ENCODE peak calls at places on chromosome 14, in ten cellular contexts. R, Q, L, Y, I, M, H, G, Z and A are unnamed samples.

GRCh38 chr14:99158646-99159165 is 113.3 kb downstream of the BCL11B start:
- DNase-seq in R (no peak), Q (no peak), L (no peak), Y (no peak), I (no peak), M (no peak), H (peak), G (no peak), Z (no peak), A (no peak)

GRCh38 chr14:90608925-90609324 is 207.3 kb downstream of the TTC7B start:
- DNase-seq in R (no peak), Q (no peak), L (no peak), Y (no peak), I (no peak), M (no peak), H (no peak), G (no peak), Z (no peak), A (peak)

GRCh38 chr14:72657214-72657921 is 236.5 kb downstream of the DPF3 start:
- DNase-seq in R (no peak), Q (no peak), L (no peak), Y (no peak), I (no peak), M (no peak), H (no peak), G (no peak), Z (no peak), A (no peak)

GRCh38 chr14:74574706-74575105 is 37.3 kb downstream of the LTBP2 start:
- DNase-seq in R (no peak), Q (no peak), L (no peak), Y (no peak), I (no peak), M (no peak), H (no peak), G (no peak), Z (no peak), A (peak)

GRCh38 chr14:79451601-79452000 is 759.7 kb downstream of the DIO2 start:
- DNase-seq in R (no peak), Q (no peak), L (no peak), Y (no peak), I (no peak), M (no peak), H (no peak), G (no peak), Z (no peak), A (no peak)

GRCh38 chr14:38409081-38409705 is 153.3 kb upstream of the CLEC14A start:
- DNase-seq in R (no peak), Q (no peak), L (no peak), Y (no peak), I (no peak), M (no peak), H (no peak), G (no peak), Z (no peak), A (no peak)

GRCh38 chr14:69500736-69501135 is 16.2 kb downstream of the PLEKHD1 start:
- DNase-seq in R (no peak), Q (no peak), L (no peak), Y (no peak), I (no peak), M (peak), H (no peak), G (no peak), Z (no peak), A (no peak)

GRCh38 chr14:89958966-89959365 is 3.2 kb downstream of the TDP1 start:
- DNase-seq in R (no peak), Q (no peak), L (no peak), Y (no peak), I (no peak), M (no peak), H (no peak), G (peak), Z (no peak), A (no peak)

GRCh38 chr14:105205718-105206208 is 24.7 kb upstream of the NUDT14 start:
- DNase-seq in R (no peak), Q (no peak), L (no peak), Y (no peak), I (no peak), M (no peak), H (no peak), G (no peak), Z (no peak), A (no peak)

GRCh38 chr14:68511727-68512047 is 281.2 kb downstream of the ZFP36L1 start:
- DNase-seq in R (no peak), Q (no peak), L (no peak), Y (no peak), I (no peak), M (no peak), H (no peak), G (no peak), Z (no peak), A (no peak)

GRCh38 chr14:22753586-22753985 is 12.9 kb upstream of the OXA1L start:
- DNase-seq in R (no peak), Q (no peak), L (no peak), Y (no peak), I (peak), M (no peak), H (no peak), G (no peak), Z (no peak), A (no peak)

GRCh38 chr14:91511014-91511466 is 930 bp upstream of the PPP4R3A start:
- DNase-seq in R (no peak), Q (peak), L (peak), Y (no peak), I (peak), M (peak), H (no peak), G (no peak), Z (no peak), A (peak)

GRCh38 chr14:92846162-92846897 is 52.2 kb downstream of the GOLGA5 start:
- DNase-seq in R (no peak), Q (no peak), L (peak), Y (peak), I (no peak), M (no peak), H (no peak), G (peak), Z (peak), A (peak)

GRCh38 chr14:33972522-33973162 is 21.8 kb upstream of the EGLN3 start:
- DNase-seq in R (no peak), Q (no peak), L (no peak), Y (no peak), I (no peak), M (no peak), H (no peak), G (no peak), Z (peak), A (no peak)

GRCh38 chr14:44316647-44317432 is 190.2 kb downstream of the FSCB start:
- DNase-seq in R (no peak), Q (peak), L (peak), Y (peak), I (peak), M (no peak), H (no peak), G (peak), Z (no peak), A (peak)

GRCh38 chr14:60653388-60653690 is 4.1 kb upstream of the SIX1 start:
- DNase-seq in R (peak), Q (no peak), L (no peak), Y (no peak), I (no peak), M (peak), H (peak), G (no peak), Z (no peak), A (no peak)

GRCh38 chr14:93832665-93833064 is 44.4 kb upstream of the PRIMA1 start:
- DNase-seq in R (no peak), Q (no peak), L (no peak), Y (no peak), I (no peak), M (peak), H (no peak), G (no peak), Z (no peak), A (no peak)

GRCh38 chr14:70707138-70708038 is 65.7 kb downstream of the TTC9 start:
- DNase-seq in R (peak), Q (no peak), L (peak), Y (no peak), I (peak), M (no peak), H (no peak), G (no peak), Z (peak), A (peak)

GRCh38 chr14:53613404-53614253 is 343.0 kb downstream of the BMP4 start:
- DNase-seq in R (no peak), Q (peak), L (peak), Y (no peak), I (peak), M (no peak), H (no peak), G (peak), Z (peak), A (no peak)

GRCh38 chr14:60695327-60695726 is 28.8 kb downstream of the SIX4 start:
- DNase-seq in R (no peak), Q (no peak), L (no peak), Y (no peak), I (no peak), M (no peak), H (no peak), G (no peak), Z (no peak), A (no peak)

GRCh38 chr14:80621701-80622100 is 319.8 kb downstream of the CEP128 start:
- DNase-seq in R (no peak), Q (no peak), L (peak), Y (no peak), I (peak), M (no peak), H (no peak), G (peak), Z (no peak), A (no peak)

GRCh38 chr14:93214598-93214997 is 7.5 kb downstream of the UBR7 start:
- DNase-seq in R (no peak), Q (no peak), L (no peak), Y (no peak), I (no peak), M (no peak), H (no peak), G (no peak), Z (no peak), A (no peak)

GRCh38 chr14:77098470-77099353 is 654 bp downstream of the CIPC start:
- DNase-seq in R (no peak), Q (peak), L (no peak), Y (peak), I (no peak), M (peak), H (no peak), G (peak), Z (no peak), A (peak)

GRCh38 chr14:96100171-96101064 is 61.3 kb downstream of the C14orf132 start:
- DNase-seq in R (peak), Q (peak), L (peak), Y (peak), I (peak), M (peak), H (peak), G (peak), Z (peak), A (peak)

GRCh38 chr14:104435147-104436046 is 144.2 kb upstream of the C14orf180 start:
- DNase-seq in R (peak), Q (no peak), L (no peak), Y (peak), I (no peak), M (no peak), H (no peak), G (no peak), Z (no peak), A (no peak)

GRCh38 chr14:74596747-74597456 is 15.1 kb downstream of the LTBP2 start:
- DNase-seq in R (no peak), Q (no peak), L (no peak), Y (no peak), I (no peak), M (no peak), H (no peak), G (no peak), Z (no peak), A (no peak)

GRCh38 chr14:104724407-104724980 is 465 bp downstream of the ADSS1 start:
- DNase-seq in R (no peak), Q (peak), L (no peak), Y (peak), I (no peak), M (peak), H (no peak), G (peak), Z (no peak), A (no peak)

GRCh38 chr14:106141242-106142220 is 615.1 kb downstream of the TMEM121 start:
- DNase-seq in R (no peak), Q (no peak), L (no peak), Y (peak), I (no peak), M (peak), H (no peak), G (no peak), Z (no peak), A (peak)

GRCh38 chr14:77804592-77804991 is 4.7 kb downstream of the ADCK1 start:
- DNase-seq in R (peak), Q (peak), L (no peak), Y (peak), I (peak), M (no peak), H (peak), G (peak), Z (no peak), A (peak)

GRCh38 chr14:82009076-82009475 is 475.4 kb upstream of the SEL1L start:
- DNase-seq in R (no peak), Q (no peak), L (no peak), Y (no peak), I (no peak), M (peak), H (no peak), G (no peak), Z (no peak), A (peak)

GRCh38 chr14:22510527-22511110 is 78.4 kb downstream of the DAD1 start:
- DNase-seq in R (no peak), Q (no peak), L (no peak), Y (no peak), I (no peak), M (no peak), H (no peak), G (peak), Z (no peak), A (no peak)

GRCh38 chr14:96084796-96085195 is 45.6 kb downstream of the C14orf132 start:
- DNase-seq in R (no peak), Q (no peak), L (no peak), Y (no peak), I (no peak), M (peak), H (no peak), G (no peak), Z (no peak), A (no peak)

GRCh38 chr14:50801706-50802105 is 29.3 kb downstream of the NIN start:
- DNase-seq in R (no peak), Q (no peak), L (no peak), Y (no peak), I (no peak), M (no peak), H (no peak), G (peak), Z (no peak), A (no peak)

GRCh38 chr14:50805396-50805795 is 25.6 kb downstream of the NIN start:
- DNase-seq in R (no peak), Q (no peak), L (no peak), Y (no peak), I (no peak), M (no peak), H (no peak), G (no peak), Z (no peak), A (no peak)

GRCh38 chr14:50808053-50808452 is 22.9 kb downstream of the NIN start:
- DNase-seq in R (peak), Q (no peak), L (no peak), Y (no peak), I (no peak), M (no peak), H (no peak), G (no peak), Z (no peak), A (no peak)

GRCh38 chr14:50806241-50806933 is 24.6 kb downstream of the NIN start:
- DNase-seq in R (no peak), Q (no peak), L (no peak), Y (no peak), I (no peak), M (no peak), H (no peak), G (no peak), Z (no peak), A (no peak)

DNA sequence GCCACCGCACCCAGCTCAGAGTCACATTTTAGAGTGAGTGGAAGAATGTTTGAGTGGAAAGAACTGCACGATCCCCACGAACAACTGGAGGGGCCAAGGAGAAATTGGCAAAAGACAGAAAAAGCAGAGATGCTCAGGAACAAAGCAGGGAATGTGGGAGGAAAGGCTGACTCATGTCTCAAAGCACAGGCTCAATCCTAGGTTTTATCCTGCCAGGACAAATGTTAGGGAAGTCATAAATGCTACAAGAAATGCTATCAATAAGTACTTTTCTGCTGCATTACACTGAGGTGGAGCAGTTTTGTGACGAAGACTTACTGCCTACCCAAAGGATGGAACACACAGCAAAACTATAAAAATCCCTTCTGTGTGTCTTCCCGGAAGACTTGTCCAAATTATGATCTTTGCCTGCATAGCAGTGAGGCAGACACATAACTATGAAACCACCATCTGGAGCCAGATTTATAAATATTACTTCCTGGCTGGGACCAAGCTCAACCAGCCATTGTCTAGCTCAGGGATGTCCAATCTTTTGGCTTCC is 26.7 kb downstream of the NIN start:
- DNase-seq in R (no peak), Q (no peak), L (no peak), Y (no peak), I (no peak), M (no peak), H (no peak), G (peak), Z (no peak), A (no peak)
- TF ChIP-seq MAX in R (no peak), Q (no peak), L (no peak), Y (no peak), I (no peak), M (no peak), H (no peak), G (no peak), Z (no peak), A (no peak)

GRCh38 chr14:64879635-64880381 is at the start of gene SPTB:
- DNase-seq in R (peak), Q (peak), L (no peak), Y (peak), I (no peak), M (peak), H (peak), G (no peak), Z (no peak), A (peak)
- TF ChIP-seq MAX in R (no peak), Q (no peak), L (no peak), Y (no peak), I (no peak), M (no peak), H (no peak), G (no peak), Z (no peak), A (no peak)

DNA sequence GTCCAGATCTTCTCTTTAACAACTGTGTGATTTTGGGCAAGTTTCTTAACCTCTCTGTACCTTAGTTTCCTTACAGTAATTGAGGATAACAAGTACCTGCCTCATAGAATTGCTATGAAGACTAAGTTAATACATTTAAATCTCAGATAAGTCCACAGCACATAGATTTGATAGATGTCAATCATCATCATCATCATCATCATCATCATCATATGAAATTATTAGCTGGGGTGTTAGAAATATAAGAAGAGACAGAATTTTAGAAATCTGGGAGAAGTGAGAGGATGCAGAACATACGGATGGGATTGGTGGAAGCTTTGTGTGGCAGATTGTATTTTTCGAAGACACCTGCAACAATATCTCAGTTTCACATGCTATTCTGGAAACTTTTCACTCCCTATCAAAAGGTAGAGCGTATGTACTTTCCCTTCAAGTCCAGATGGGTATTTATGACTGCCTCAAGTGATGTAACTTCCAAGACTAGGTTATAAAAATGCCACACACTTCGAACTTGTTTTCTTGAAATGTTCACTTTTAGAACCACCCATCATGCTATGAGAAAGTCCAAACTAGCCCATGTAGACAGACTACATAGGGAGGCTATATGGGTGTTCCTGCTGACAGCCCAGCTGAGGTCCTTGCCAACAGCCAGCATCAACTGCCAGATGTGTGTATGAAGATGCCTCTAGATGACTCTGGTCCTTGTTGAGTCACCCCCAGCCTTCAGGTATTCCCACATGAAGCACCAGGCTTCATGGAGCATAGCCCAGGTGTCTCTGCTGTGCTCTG is 20.6 kb upstream of the SDR39U1 start:
- DNase-seq in R (no peak), Q (no peak), L (no peak), Y (no peak), I (no peak), M (no peak), H (no peak), G (no peak), Z (peak), A (no peak)
- TF ChIP-seq MAX in R (no peak), Q (no peak), L (no peak), Y (no peak), I (no peak), M (no peak), H (no peak), G (no peak), Z (no peak), A (no peak)

GRCh38 chr14:102392506-102392905 is 29.8 kb downstream of the TECPR2 start:
- DNase-seq in R (no peak), Q (no peak), L (no peak), Y (no peak), I (no peak), M (no peak), H (no peak), G (no peak), Z (no peak), A (no peak)

GRCh38 chr14:102389261-102389660 is 26.5 kb downstream of the TECPR2 start:
- DNase-seq in R (no peak), Q (no peak), L (no peak), Y (no peak), I (no peak), M (no peak), H (no peak), G (no peak), Z (no peak), A (peak)

GRCh38 chr14:102390064-102390463 is 27.3 kb downstream of the TECPR2 start:
- DNase-seq in R (no peak), Q (no peak), L (no peak), Y (no peak), I (peak), M (no peak), H (no peak), G (peak), Z (no peak), A (no peak)

GRCh38 chr14:102394717-102395378 is 32.1 kb downstream of the TECPR2 start:
- DNase-seq in R (no peak), Q (no peak), L (no peak), Y (no peak), I (no peak), M (no peak), H (no peak), G (no peak), Z (no peak), A (peak)

GRCh38 chr14:102390486-102390885 is 27.7 kb downstream of the TECPR2 start:
- DNase-seq in R (no peak), Q (no peak), L (no peak), Y (no peak), I (no peak), M (no peak), H (no peak), G (no peak), Z (no peak), A (peak)
- TF ChIP-seq MAX in R (no peak), Q (no peak), L (no peak), Y (no peak), I (no peak), M (no peak), H (no peak), G (no peak), Z (no peak), A (no peak)

DNA sequence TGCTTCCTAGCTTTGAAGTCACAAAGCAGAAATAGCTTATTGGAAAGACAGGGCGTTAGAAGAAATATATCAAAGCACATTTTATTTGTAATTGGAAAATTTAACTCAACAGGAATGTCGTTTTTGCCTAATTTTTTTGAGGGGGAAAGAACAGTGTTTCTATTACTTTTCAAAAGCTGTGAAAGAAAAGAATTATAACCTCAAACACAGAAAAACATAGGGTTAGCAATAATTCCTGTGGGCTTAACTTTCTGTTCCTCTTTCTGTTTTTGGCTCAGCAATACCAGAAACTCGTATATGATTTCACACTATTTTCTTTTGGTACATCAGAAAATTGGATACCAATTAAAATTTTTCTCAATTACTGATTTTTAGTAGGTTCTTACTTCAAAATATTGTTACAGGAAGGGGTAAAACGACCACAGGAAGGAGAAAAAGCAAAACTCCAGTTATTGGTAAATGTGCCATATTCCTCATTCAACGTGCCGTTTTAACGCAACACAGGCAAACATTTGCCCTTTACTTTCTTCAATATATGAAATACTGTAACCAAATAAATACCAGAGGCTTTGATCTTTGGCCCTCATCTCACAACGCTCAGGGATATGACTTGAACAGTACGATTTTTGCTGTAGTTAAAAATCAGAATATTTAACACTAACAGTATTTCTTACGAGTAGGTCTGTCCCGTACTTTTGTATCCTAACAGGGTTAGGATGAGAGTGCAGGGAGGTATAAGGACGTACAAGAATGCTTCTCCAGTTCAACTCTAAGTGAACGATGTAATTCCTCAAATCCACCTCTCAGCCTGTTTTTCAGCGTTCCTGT is 1.3 kb upstream of the RNU6-7 start:
- DNase-seq in R (no peak), Q (no peak), L (no peak), Y (no peak), I (no peak), M (no peak), H (no peak), G (no peak), Z (no peak), A (peak)
- TF ChIP-seq MAX in R (no peak), Q (no peak), L (no peak), Y (no peak), I (no peak), M (no peak), H (no peak), G (no peak), Z (no peak), A (no peak)